ENCODE peak calls at places on chromosomes 3 and 15, in seven cellular contexts. F, R, U, A, P, N and J are unnamed samples.

GRCh38 chr3:39132096-39133092 is 21.0 kb downstream of the CSRNP1 start:
- DNase-seq in F (no peak), R (no peak), U (no peak), A (peak; percentile 33), P (no peak), N (no peak), J (no peak)

GRCh38 chr3:40961104-40961857 is 238.0 kb upstream of the CTNNB1 start:
- DNase-seq in F (no peak), R (no peak), U (no peak), A (no peak), P (no peak), N (no peak), J (no peak)

GRCh38 chr15:62454567-62455172 is 289.6 kb upstream of the C2CD4B start:
- DNase-seq in F (no peak), R (no peak), U (no peak), A (no peak), P (no peak), N (no peak), J (no peak)

GRCh38 chr3:37862712-37863551 is 1.3 kb downstream of the CTDSPL start:
- DNase-seq in F (peak; percentile 64), R (peak; percentile 49), U (no peak), A (no peak), P (peak; percentile 42), N (no peak), J (no peak)

GRCh38 chr15:74203914-74204431 is 1.4 kb upstream of the STRA6 start:
- DNase-seq in F (peak; percentile 84), R (peak; percentile 67), U (no peak), A (no peak), P (peak; percentile 69), N (no peak), J (no peak)

GRCh38 chr15:100123611-100124010 is 218.2 kb downstream of the ADAMTS17 start:
- DNase-seq in F (no peak), R (no peak), U (no peak), A (no peak), P (no peak), N (no peak), J (no peak)

GRCh38 chr3:99859855-99860254 is 42.2 kb downstream of the CMSS1 start:
- DNase-seq in F (no peak), R (no peak), U (no peak), A (no peak), P (no peak), N (no peak), J (no peak)

GRCh38 chr3:108099679-108100428 is 9.0 kb upstream of the CD47 start:
- DNase-seq in F (no peak), R (no peak), U (no peak), A (no peak), P (no peak), N (no peak), J (no peak)

GRCh38 chr3:172244011-172244410 is 204.2 kb downstream of the GHSR start:
- DNase-seq in F (no peak), R (no peak), U (peak; percentile 14), A (no peak), P (no peak), N (no peak), J (no peak)

GRCh38 chr15:29046281-29046810 is 160.6 kb downstream of the APBA2 start:
- DNase-seq in F (no peak), R (no peak), U (no peak), A (no peak), P (no peak), N (no peak), J (no peak)

GRCh38 chr3:8553405-8553804 is 51.8 kb downstream of the LMCD1 start:
- DNase-seq in F (no peak), R (no peak), U (no peak), A (no peak), P (no peak), N (no peak), J (peak; percentile 46)

GRCh38 chr3:8554725-8555621 is 53.4 kb downstream of the LMCD1 start:
- DNase-seq in F (peak; percentile 46), R (peak; percentile 38), U (no peak), A (no peak), P (peak; percentile 50), N (peak; percentile 7), J (peak; percentile 80)

GRCh38 chr3:8549354-8549753 is 47.7 kb downstream of the LMCD1 start:
- DNase-seq in F (no peak), R (no peak), U (no peak), A (no peak), P (no peak), N (no peak), J (no peak)

GRCh38 chr3:8550619-8551018 is 49.0 kb downstream of the LMCD1 start:
- DNase-seq in F (peak; percentile 65), R (no peak), U (no peak), A (no peak), P (no peak), N (no peak), J (no peak)

DNA sequence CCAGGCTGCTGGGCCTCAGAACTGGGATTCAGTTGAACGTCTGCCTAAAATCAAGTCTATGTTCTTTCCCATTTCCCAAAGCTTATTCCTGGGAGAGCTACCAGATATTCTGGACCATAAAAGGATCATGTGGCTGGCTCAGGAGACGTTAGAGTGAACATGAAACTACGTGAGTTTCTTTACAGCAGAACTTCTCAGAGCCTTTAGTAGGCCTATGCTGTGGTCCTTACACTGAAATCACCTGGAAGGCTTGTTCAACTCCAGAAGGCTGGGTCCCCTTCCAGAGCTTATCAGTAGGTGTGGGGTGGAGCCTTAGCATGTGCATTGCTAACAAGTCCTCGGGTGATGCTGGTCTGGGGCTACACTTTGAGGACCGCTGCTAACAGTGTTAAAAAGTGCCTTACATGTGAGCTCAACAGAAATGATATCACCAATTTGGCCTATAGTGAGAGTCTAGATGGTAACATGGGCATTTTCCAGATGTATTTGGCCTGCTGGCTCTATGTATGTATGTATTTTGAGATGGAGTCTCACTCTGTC is 50.7 kb downstream of the LMCD1 start:
- DNase-seq in F (no peak), R (no peak), U (no peak), A (no peak), P (no peak), N (no peak), J (no peak)
- H3K4me1 ChIP-seq in F (peaks cover 62% of the 10 kb centered on the region), R (peaks cover 5% of the 10 kb centered on the region), U (no peaks in the 10 kb centered on the region), A (peaks cover 17% of the 10 kb centered on the region), P (peaks cover 16% of the 10 kb centered on the region), N (no peaks in the 10 kb centered on the region), J (peaks cover 26% of the 10 kb centered on the region)

DNA sequence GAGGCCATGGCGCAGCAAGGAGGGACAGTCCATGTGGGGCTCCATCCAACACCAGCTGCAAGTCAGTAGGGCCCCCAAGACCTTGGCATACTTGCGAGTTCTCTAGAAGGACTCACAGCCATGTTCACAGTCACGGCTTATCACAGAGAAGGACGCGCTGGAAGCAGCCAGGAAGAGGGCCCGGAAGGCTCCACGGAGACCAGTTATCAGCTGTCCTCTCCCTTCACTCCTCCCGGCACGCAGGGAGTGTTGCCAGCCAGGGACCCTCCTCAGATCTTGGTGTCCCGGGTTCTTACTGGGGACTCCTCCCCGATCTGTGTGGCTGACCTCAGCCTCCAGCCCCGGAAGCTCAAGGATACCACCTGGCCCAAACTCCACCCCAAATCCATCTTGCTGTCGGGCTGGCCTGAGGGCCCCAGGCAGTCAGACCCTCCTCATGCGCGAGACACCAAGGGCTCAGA is 68.0 kb downstream of the SLTM start:
- DNase-seq in F (no peak), R (peak; percentile 30), U (no peak), A (no peak), P (no peak), N (peak; percentile 13), J (no peak)
- H3K27ac ChIP-seq in F (no peak overlapping the region), R (no peak overlapping the region), U (peak overlapping the region; percentile 59), A (peak overlapping the region; percentile 60), P (no peak overlapping the region), N (no peak overlapping the region), J (peak overlapping the region; percentile 22)

GRCh38 chr3:14118400-14119165 is 6.1 kb downstream of the CHCHD4 start:
- DNase-seq in F (no peak), R (no peak), U (no peak), A (no peak), P (no peak), N (no peak), J (no peak)

GRCh38 chr3:14119166-14119510 is 5.5 kb downstream of the CHCHD4 start:
- DNase-seq in F (no peak), R (no peak), U (no peak), A (no peak), P (no peak), N (no peak), J (no peak)

GRCh38 chr3:14117468-14118399 is 6.9 kb downstream of the CHCHD4 start:
- DNase-seq in F (no peak), R (no peak), U (no peak), A (no peak), P (no peak), N (no peak), J (no peak)

GRCh38 chr3:14110699-14111098 is 14.0 kb downstream of the CHCHD4 start:
- DNase-seq in F (no peak), R (no peak), U (no peak), A (no peak), P (no peak), N (no peak), J (no peak)

GRCh38 chr3:14113964-14114667 is 10.6 kb downstream of the CHCHD4 start:
- DNase-seq in F (no peak), R (peak; percentile 40), U (no peak), A (no peak), P (peak; percentile 20), N (no peak), J (no peak)
- TF ChIP-seq CTCF in F (no peak), R (peak; percentile 65), U (no peak), A (no peak), P (peak; percentile 58), N (peak; percentile 31), J (no peak)

GRCh38 chr3:42140665-42141203 is 49.6 kb downstream of the TRAK1 start:
- DNase-seq in F (no peak), R (peak; percentile 30), U (no peak), A (no peak), P (no peak), N (no peak), J (no peak)

GRCh38 chr3:42148086-42148842 is 57.1 kb downstream of the TRAK1 start:
- DNase-seq in F (no peak), R (no peak), U (no peak), A (no peak), P (no peak), N (no peak), J (no peak)

GRCh38 chr3:42144209-42144608 is 53.1 kb downstream of the TRAK1 start:
- DNase-seq in F (no peak), R (no peak), U (no peak), A (no peak), P (no peak), N (no peak), J (no peak)

GRCh38 chr3:42139740-42140453 is 48.7 kb downstream of the TRAK1 start:
- DNase-seq in F (no peak), R (no peak), U (no peak), A (no peak), P (no peak), N (no peak), J (no peak)

DNA sequence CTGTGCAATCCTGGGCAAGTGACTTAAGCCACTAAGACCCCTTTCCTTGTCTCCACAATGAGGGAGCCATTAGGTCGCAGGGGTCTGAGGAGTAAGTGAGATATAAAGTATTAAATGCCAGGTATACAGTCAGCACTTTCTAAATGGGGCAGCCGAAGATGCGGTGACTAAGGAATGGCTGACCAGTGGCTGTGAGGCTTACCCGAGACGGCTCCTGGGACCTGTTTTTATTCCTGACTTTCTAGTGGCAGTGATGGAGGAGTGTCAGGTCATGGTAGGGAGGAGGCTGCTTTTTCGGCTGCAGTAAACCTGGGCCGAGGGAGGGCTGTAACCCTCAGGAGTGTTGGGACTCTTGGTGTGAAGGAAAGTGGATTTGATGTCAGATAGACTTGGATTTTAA is 52.3 kb downstream of the TRAK1 start:
- DNase-seq in F (no peak), R (no peak), U (no peak), A (no peak), P (no peak), N (no peak), J (no peak)
- H3K4me1 ChIP-seq in F (no peaks in the 10 kb centered on the region), R (no peaks in the 10 kb centered on the region), U (no peaks in the 10 kb centered on the region), A (peaks cover 16% of the 10 kb centered on the region), P (no peaks in the 10 kb centered on the region), N (no peaks in the 10 kb centered on the region), J (peaks cover 38% of the 10 kb centered on the region)